ENCODE peak calls at places on chromosomes 16 and 17, in seven cellular contexts. E, R, B, K, Z, D and C are unnamed samples.
A peak's percentile ranks its signal among the peaks of the same experiment; 100 is the strongest.

GRCh38 chr16:89970011-89970410 is 21.5 kb downstream of the DEF8 start:
- DNase-seq in D (no peak), B (no peak), R (no peak), Z (no peak), E (no peak), K (no peak), C (no peak)

GRCh38 chr17:66677201-66677981 is 157.5 kb upstream of the CACNG5 start:
- DNase-seq in B (no peak), Z (no peak), E (no peak), R (no peak), D (peak; percentile 70), K (peak; percentile 94), C (no peak)

GRCh38 chr16:50940275-50940854 is 198.5 kb downstream of the CYLD start:
- DNase-seq in B (peak; percentile 59), E (no peak), R (no peak), D (no peak), K (no peak), Z (no peak), C (no peak)

GRCh38 chr16:11685844-11686618 is 17.8 kb downstream of the SNN start:
- DNase-seq in K (peak; percentile 69), B (no peak), Z (no peak), E (no peak), R (no peak), D (no peak), C (no peak)

GRCh38 chr17:30345527-30346075 is 11.7 kb upstream of the TMIGD1 start:
- DNase-seq in B (no peak), E (no peak), Z (no peak), D (no peak), R (no peak), K (no peak), C (no peak)

GRCh38 chr16:80664226-80664625 is 123.4 kb downstream of the DYNLRB2 start:
- DNase-seq in Z (no peak), K (no peak), B (no peak), R (no peak), E (no peak), D (no peak), C (no peak)

GRCh38 chr17:55444471-55445441 is 23.1 kb upstream of the MMD start:
- DNase-seq in Z (no peak), D (no peak), K (peak; percentile 53), B (no peak), R (no peak), E (no peak), C (no peak)

GRCh38 chr16:1691956-1692355 is 13.9 kb downstream of the JPT2 start:
- DNase-seq in E (no peak), K (peak; percentile 77), B (no peak), D (no peak), R (no peak), Z (no peak), C (no peak)

GRCh38 chr17:31074772-31075538 is 19.8 kb upstream of the NF1 start:
- DNase-seq in E (no peak), Z (no peak), K (peak; percentile 75), D (no peak), R (no peak), B (no peak), C (no peak)

GRCh38 chr16:84324439-84325262 is 30.0 kb downstream of the WFDC1 start:
- DNase-seq in D (no peak), B (no peak), R (no peak), Z (no peak), K (peak; percentile 35), E (no peak), C (no peak)

GRCh38 chr16:53913082-53913870 is 209.3 kb downstream of the FTO start:
- DNase-seq in K (peak; percentile 94), E (peak; percentile 11), R (no peak), D (peak; percentile 75), Z (peak; percentile 73), B (peak; percentile 16), C (no peak)

GRCh38 chr17:82831041-82831817 is 8.6 kb downstream of the ZNF750 start:
- DNase-seq in B (no peak), E (no peak), K (no peak), D (no peak), R (no peak), Z (no peak), C (no peak)

GRCh38 chr17:46964315-46965265 is 14.5 kb downstream of the RPRML start:
- DNase-seq in R (no peak), E (no peak), Z (no peak), B (no peak), K (peak; percentile 41), D (no peak), C (no peak)

GRCh38 chr16:49556252-49557069 is 182.9 kb downstream of the C16orf78 start:
- DNase-seq in K (peak; percentile 35), B (no peak), Z (no peak), R (no peak), E (no peak), D (no peak), C (no peak)

GRCh38 chr16:8720080-8720966 is 45.9 kb downstream of the ABAT start:
- DNase-seq in R (no peak), D (no peak), E (no peak), K (no peak), B (no peak), Z (no peak), C (no peak)

GRCh38 chr16:52069866-52070265 is 477.1 kb downstream of the TOX3 start:
- DNase-seq in R (no peak), K (peak; percentile 11), E (no peak), B (no peak), Z (no peak), D (no peak), C (no peak)

GRCh38 chr17:32481193-32481592 is 5.6 kb upstream of the CDK5R1 start:
- DNase-seq in E (no peak), R (no peak), B (no peak), K (no peak), D (no peak), Z (no peak), C (no peak)

GRCh38 chr17:69870751-69871199 is 204.2 kb upstream of the KCNJ16 start:
- DNase-seq in R (peak; percentile 13), K (peak; percentile 88), B (no peak), E (no peak), Z (no peak), D (peak; percentile 66), C (no peak)

GRCh38 chr17:18267366-18267765 is 6.9 kb downstream of the MIEF2 start:
- DNase-seq in Z (no peak), B (no peak), D (no peak), K (no peak), E (no peak), R (no peak), C (no peak)

GRCh38 chr16:31875112-31875803 is 1.7 kb downstream of the ZNF267 start:
- DNase-seq in K (peak; percentile 19), R (no peak), Z (no peak), D (no peak), E (no peak), B (no peak), C (no peak)

GRCh38 chr16:31879937-31880321 is 6.3 kb downstream of the ZNF267 start:
- DNase-seq in B (no peak), D (no peak), Z (no peak), E (no peak), K (no peak), R (no peak), C (no peak)

GRCh38 chr16:31876955-31877828 is 3.6 kb downstream of the ZNF267 start:
- DNase-seq in B (no peak), Z (no peak), D (peak; percentile 72), K (peak; percentile 96), R (no peak), E (no peak), C (peak; percentile 25)

GRCh38 chr16:31877876-31878642 is 4.5 kb downstream of the ZNF267 start:
- DNase-seq in Z (no peak), K (no peak), D (no peak), B (no peak), R (no peak), E (no peak), C (no peak)

DNA sequence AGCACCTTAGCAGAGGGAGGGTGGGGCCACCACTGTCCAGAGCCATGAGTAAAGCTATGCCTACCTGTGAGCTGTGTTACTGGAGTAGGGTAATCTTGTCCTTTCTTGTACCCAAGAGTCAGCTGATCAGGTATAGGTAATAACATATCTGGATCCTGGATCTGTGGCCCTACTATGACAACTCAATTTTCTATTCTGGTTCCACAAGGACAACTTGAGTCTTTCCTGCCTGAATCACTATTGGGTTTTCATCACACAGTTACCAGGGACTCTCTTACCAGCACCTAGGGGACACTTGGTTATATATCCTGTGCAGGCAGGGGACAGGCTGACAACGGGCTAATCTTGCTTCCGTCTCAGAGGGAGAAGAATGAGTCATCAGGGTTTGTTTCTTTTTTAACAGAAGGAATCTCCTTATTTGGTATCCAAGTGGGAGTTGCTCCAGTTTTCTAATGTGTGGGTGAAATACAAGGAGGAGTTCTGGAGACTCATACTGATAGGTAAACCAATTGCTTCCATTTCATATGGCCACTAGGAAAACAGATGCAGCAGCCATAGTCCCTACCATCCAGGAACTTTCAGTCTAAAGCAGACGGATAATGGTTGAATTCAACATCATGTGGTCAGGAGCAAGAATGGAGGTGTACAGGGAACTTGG is 6.8 kb downstream of the ZNF267 start:
- DNase-seq in E (no peak), K (peak; percentile 80), R (no peak), D (no peak), B (no peak), Z (no peak), C (peak; percentile 33)
- TF ChIP-seq CTCF in E (no peak), K (no peak), R (no peak), D (no peak), B (no peak), Z (no peak), C (no peak)

DNA sequence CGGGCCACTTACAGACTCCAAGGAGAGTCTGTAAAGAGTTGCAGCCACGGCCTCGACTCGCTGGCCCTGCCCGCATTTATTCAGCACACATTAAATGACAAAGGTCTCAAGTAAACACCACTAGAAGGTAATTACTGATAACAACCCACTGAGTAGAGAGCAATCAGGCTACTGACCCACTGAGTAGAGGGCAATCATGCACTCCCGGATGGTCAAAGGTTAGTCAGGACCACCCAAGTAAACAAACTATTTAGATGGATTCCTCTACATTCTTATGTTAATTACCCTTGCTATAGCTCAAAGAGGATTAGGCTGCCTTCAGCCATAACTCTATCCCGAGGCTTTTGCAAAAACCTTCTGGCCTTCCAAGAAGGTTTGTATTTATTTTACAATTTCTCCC is 30.7 kb upstream of the ZNF267 start:
- DNase-seq in K (no peak), B (no peak), Z (no peak), R (no peak), E (no peak), D (no peak), C (no peak)
- H3K9me3 ChIP-seq in K (peaks cover 3% of the 10 kb centered on the region), B (no peaks in the 10 kb centered on the region), Z (peaks cover 59% of the 10 kb centered on the region), R (no peaks in the 10 kb centered on the region), E (peaks cover 9% of the 10 kb centered on the region), D (peaks cover 11% of the 10 kb centered on the region), C (peaks cover 9% of the 10 kb centered on the region)

GRCh38 chr17:16879686-16880085 is 92.2 kb downstream of the TNFRSF13B start:
- DNase-seq in D (no peak), Z (no peak), B (no peak), R (no peak), K (no peak), E (no peak), C (no peak)
- TF ChIP-seq CTCF in D (no peak), Z (no peak), B (no peak), R (no peak), K (no peak), E (no peak), C (no peak)

DNA sequence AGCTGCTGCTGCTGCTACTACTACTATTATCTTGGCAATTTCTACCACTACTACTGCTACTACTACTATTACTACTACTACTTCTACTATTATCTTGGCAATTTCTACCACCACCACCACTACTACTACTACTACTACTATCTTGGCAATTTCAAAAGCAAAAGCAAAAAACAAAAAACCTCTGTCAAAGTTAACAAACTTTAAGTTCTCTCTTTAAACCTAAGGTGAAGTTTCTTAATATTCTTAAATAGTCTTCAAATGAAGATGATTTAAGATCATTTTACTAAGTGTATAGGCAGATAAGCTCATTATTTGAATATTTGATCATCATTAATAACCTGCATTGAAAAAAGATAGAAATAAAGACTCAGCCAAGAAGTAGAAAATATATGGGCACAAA is 118.5 kb downstream of the BRIP1 start:
- DNase-seq in R (no peak), B (no peak), E (no peak), K (no peak), D (no peak), Z (no peak), C (no peak)
- H3K9me3 ChIP-seq in R (no peaks in the 10 kb centered on the region), B (no peaks in the 10 kb centered on the region), E (no peaks in the 10 kb centered on the region), K (peaks cover 2% of the 10 kb centered on the region), D (peaks cover 3% of the 10 kb centered on the region), Z (peaks cover 17% of the 10 kb centered on the region), C (no peaks in the 10 kb centered on the region)